ENCODE peak calls at places on chromosomes 13 and 19, in eight cellular contexts. M is prostate gland, B is HL-60, T is breast epithelium, U is upper lobe of left lung, R is stomach, O is GM23338, X is suprapubic skin. A is an unnamed sample.

GRCh38 chr13:80132741-80133601 is 208.0 kb downstream of the SPRY2 start:
- DNase-seq in M (peak; percentile 49), B (no peak), T (peak; percentile 53), U (peak; percentile 76), R (peak; percentile 54), O (peak; percentile 28), X (peak; percentile 60), A (no peak)

GRCh38 chr19:41735071-41735623 is 20.2 kb upstream of the CEACAM6 start:
- DNase-seq in M (no peak), B (no peak), T (no peak), U (no peak), R (no peak), O (no peak), X (no peak), A (no peak)

GRCh38 chr19:15780595-15781418 is 6.7 kb upstream of the OR10H5 start:
- DNase-seq in M (peak; percentile 7), B (no peak), T (peak; percentile 72), U (no peak), R (no peak), O (no peak), X (no peak), A (no peak)

GRCh38 chr19:29323046-29323971 is 110.4 kb upstream of the UQCRFS1 start:
- DNase-seq in M (no peak), B (no peak), T (no peak), U (no peak), R (no peak), O (no peak), X (no peak), A (peak; percentile 74)

GRCh38 chr13:31945202-31945978 is 86.2 kb upstream of the FRY start:
- DNase-seq in M (peak; percentile 17), B (peak; percentile 74), T (peak; percentile 58), U (peak; percentile 77), R (peak; percentile 67), O (peak; percentile 66), X (peak; percentile 82), A (no peak)

GRCh38 chr13:85665286-85665685 is 133.9 kb downstream of the SLITRK6 start:
- DNase-seq in M (no peak), B (no peak), T (no peak), U (no peak), R (no peak), O (peak; percentile 19), X (no peak), A (no peak)

GRCh38 chr19:35545855-35546381 is 492 bp downstream of the TMEM147 start:
- DNase-seq in M (no peak), B (peak; percentile 28), T (peak; percentile 29), U (peak; percentile 34), R (peak; percentile 42), O (peak; percentile 63), X (no peak), A (no peak)

GRCh38 chr19:49840321-49840720 is 10.6 kb upstream of the PTOV1 start:
- DNase-seq in M (no peak), B (no peak), T (no peak), U (no peak), R (no peak), O (no peak), X (no peak), A (no peak)

GRCh38 chr13:82963466-82963865 is 918.8 kb downstream of the SLITRK1 start:
- DNase-seq in M (no peak), B (no peak), T (no peak), U (no peak), R (no peak), O (no peak), X (no peak), A (no peak)

GRCh38 chr13:97953376-97953970 is at the start of gene IPO5:
- DNase-seq in M (no peak), B (no peak), T (no peak), U (no peak), R (no peak), O (no peak), X (no peak), A (no peak)

DNA sequence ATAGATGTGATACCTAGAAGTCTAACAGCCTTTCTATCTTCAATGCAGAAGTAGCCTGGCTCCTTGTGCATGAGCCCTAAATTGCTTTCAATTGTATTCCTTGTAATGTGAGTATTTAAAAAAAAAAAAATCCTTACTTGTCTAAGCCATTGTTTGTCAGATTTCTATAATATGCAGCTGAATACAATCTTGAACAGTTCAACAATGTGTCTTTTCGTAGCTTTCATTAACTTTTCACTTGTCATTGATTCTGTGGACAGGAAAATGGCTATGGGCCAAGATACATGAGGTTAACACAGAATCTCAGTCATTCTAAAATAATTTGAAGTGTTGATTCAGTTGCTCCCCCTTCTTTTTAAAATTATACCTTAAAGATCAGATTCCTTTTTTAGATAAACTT is 395.8 kb upstream of the KLF12 start:
- DNase-seq in M (no peak), B (no peak), T (no peak), U (no peak), R (no peak), O (no peak), X (no peak), A (no peak)
- TF ChIP-seq POLR2AphosphoS5 in M (no peak), B (no peak), T (no peak), U (no peak), R (no peak), O (no peak), X (no peak), A (no peak)

GRCh38 chr13:112587359-112587766 is 590 bp downstream of the TUBGCP3 start:
- DNase-seq in M (peak; percentile 63), B (peak; percentile 91), T (peak; percentile 67), U (peak; percentile 90), R (peak; percentile 82), O (peak; percentile 76), X (peak; percentile 92), A (no peak)

GRCh38 chr13:112586334-112586733 is 1.6 kb downstream of the TUBGCP3 start:
- DNase-seq in M (no peak), B (no peak), T (no peak), U (no peak), R (no peak), O (no peak), X (no peak), A (no peak)

GRCh38 chr13:112583592-112584277 is 4.2 kb downstream of the TUBGCP3 start:
- DNase-seq in M (no peak), B (peak; percentile 100), T (no peak), U (peak; percentile 71), R (no peak), O (no peak), X (no peak), A (no peak)

GRCh38 chr13:112588490-112589297 is 741 bp upstream of the TUBGCP3 start:
- DNase-seq in M (no peak), B (peak; percentile 76), T (no peak), U (no peak), R (no peak), O (no peak), X (no peak), A (no peak)

GRCh38 chr13:112587767-112588489 is at the start of gene TUBGCP3:
- DNase-seq in M (peak; percentile 64), B (peak; percentile 93), T (peak; percentile 53), U (peak; percentile 86), R (peak; percentile 87), O (peak; percentile 88), X (peak; percentile 83), A (no peak)
- TF ChIP-seq CTCF in M (peak; percentile 9), B (no peak), T (peak; percentile 13), U (peak; percentile 45), R (no peak), O (no peak), X (peak; percentile 15), A (no peak)

GRCh38 chr19:54473983-54474382 is 887 bp upstream of the CDC42EP5 start:
- DNase-seq in M (no peak), B (no peak), T (no peak), U (no peak), R (no peak), O (no peak), X (no peak), A (no peak)

GRCh38 chr19:54473071-54473941 is at the start of gene CDC42EP5:
- DNase-seq in M (peak; percentile 55), B (no peak), T (peak; percentile 72), U (peak; percentile 49), R (peak; percentile 50), O (peak; percentile 46), X (peak; percentile 83), A (no peak)

GRCh38 chr19:54470276-54470887 is 2.7 kb downstream of the CDC42EP5 start:
- DNase-seq in M (no peak), B (no peak), T (no peak), U (no peak), R (no peak), O (no peak), X (no peak), A (no peak)

GRCh38 chr19:54469496-54469934 is 3.6 kb downstream of the CDC42EP5 start:
- DNase-seq in M (no peak), B (no peak), T (no peak), U (no peak), R (peak; percentile 70), O (no peak), X (peak; percentile 71), A (no peak)

GRCh38 chr19:54470991-54471782 is 1.9 kb downstream of the CDC42EP5 start:
- DNase-seq in M (no peak), B (no peak), T (no peak), U (peak; percentile 31), R (peak; percentile 62), O (peak; percentile 69), X (peak; percentile 79), A (peak; percentile 86)
- TF ChIP-seq POLR2AphosphoS5 in M (peak; percentile 9), B (no peak), T (no peak), U (peak; percentile 72), R (no peak), O (no peak), X (no peak), A (no peak)

GRCh38 chr19:1758231-1758577 is 4.9 kb downstream of the ONECUT3 start:
- DNase-seq in M (no peak), B (no peak), T (no peak), U (no peak), R (no peak), O (no peak), X (no peak), A (no peak)

GRCh38 chr19:1755467-1756155 is 2.3 kb downstream of the ONECUT3 start:
- DNase-seq in M (no peak), B (no peak), T (no peak), U (no peak), R (no peak), O (no peak), X (no peak), A (no peak)

GRCh38 chr19:1756264-1756663 is 3.0 kb downstream of the ONECUT3 start:
- DNase-seq in M (no peak), B (no peak), T (no peak), U (no peak), R (no peak), O (no peak), X (no peak), A (no peak)

GRCh38 chr19:1757468-1758230 is 4.3 kb downstream of the ONECUT3 start:
- DNase-seq in M (no peak), B (no peak), T (no peak), U (no peak), R (no peak), O (no peak), X (no peak), A (no peak)

DNA sequence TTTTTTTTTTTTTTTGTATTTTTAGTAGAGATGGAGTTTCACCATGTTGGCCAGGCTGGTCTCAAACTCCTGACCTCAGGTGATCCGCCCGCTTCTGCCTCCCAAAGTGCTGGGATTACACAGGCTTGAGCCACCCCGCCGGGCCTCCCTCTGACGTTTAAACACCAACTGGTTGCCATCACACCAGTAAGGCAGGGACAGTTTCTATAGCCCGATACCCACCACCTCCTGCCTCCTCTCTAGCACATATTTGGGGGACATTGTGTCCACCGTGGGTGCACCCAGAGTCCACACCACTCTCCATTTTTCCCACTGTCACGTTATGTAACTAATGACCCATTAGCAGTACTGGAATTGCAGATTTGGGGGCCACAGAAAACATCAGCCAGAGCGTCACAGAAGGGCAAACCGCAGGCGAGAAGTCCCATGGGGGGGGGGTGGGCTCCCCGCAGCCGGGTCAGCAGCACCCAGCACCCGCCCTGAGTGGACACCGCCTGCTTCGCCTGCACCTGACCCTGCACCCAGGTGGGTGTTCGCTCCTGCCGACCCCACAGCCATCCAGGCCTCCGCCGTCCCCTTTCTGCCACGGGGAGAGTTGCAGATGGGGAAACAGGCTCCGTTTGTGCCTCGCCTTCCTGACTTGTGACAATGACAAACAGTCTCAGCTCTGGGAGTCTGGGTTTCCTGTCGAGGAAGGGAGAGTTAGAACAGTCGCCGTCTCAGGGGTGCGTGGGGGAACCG is 3.6 kb downstream of the ONECUT3 start:
- DNase-seq in M (no peak), B (no peak), T (no peak), U (no peak), R (no peak), O (no peak), X (no peak), A (no peak)
- TF ChIP-seq CTCF in M (no peak), B (no peak), T (no peak), U (no peak), R (no peak), O (no peak), X (no peak), A (no peak)